ENCODE peak calls at places on chromosomes 2 and 18, in four cellular contexts. O is heart right ventricle, Z is Peyer's patch, K is psoas muscle. L is an unnamed sample.

GRCh38 chr2:221205103-221205502 is 367.0 kb downstream of the EPHA4 start:
- DNase-seq in O (no peak), K (no peak), Z (no peak), L (no peak)

GRCh38 chr2:201139836-201140599 is 24.1 kb downstream of the CFLAR start:
- DNase-seq in K (no peak), O (no peak), Z (no peak), L (no peak)

GRCh38 chr2:187655001-187655400 is 100.8 kb upstream of the TFPI start:
- DNase-seq in Z (no peak), O (no peak), K (no peak), L (no peak)

GRCh38 chr18:58887613-58887963 is 22.9 kb downstream of the ZNF532 start:
- DNase-seq in O (peak), K (peak), Z (peak), L (peak)

GRCh38 chr18:22309191-22309590 is 108.5 kb downstream of the CTAGE1 start:
- DNase-seq in K (no peak), Z (no peak), O (no peak), L (no peak)

GRCh38 chr2:157420771-157421323 is 23.0 kb downstream of the CYTIP start:
- DNase-seq in K (no peak), Z (no peak), O (no peak), L (no peak)

GRCh38 chr2:203394519-203395227 is 66.5 kb downstream of the ABI2 start:
- DNase-seq in Z (no peak), K (no peak), O (no peak), L (no peak)

GRCh38 chr2:158305501-158305900 is 151.1 kb downstream of the CCDC148 start:
- DNase-seq in O (no peak), Z (no peak), K (no peak), L (no peak)

GRCh38 chr2:219017166-219017931 is 24.0 kb downstream of the CFAP65 start:
- DNase-seq in Z (no peak), O (no peak), K (peak), L (no peak)

GRCh38 chr2:182977463-182977862 is 60.8 kb downstream of the NCKAP1 start:
- DNase-seq in K (no peak), Z (no peak), O (no peak), L (no peak)

GRCh38 chr2:110725370-110725769 is 7.0 kb upstream of the ACOXL start:
- DNase-seq in K (no peak), O (no peak), Z (no peak), L (no peak)

GRCh38 chr2:201698588-201699226 is at the start of gene MPP4:
- DNase-seq in Z (no peak), K (no peak), O (no peak), L (no peak)

GRCh38 chr2:173580869-173581268 is 226.2 kb downstream of the CDCA7 start:
- DNase-seq in Z (no peak), O (no peak), K (no peak), L (no peak)

GRCh38 chr18:63890950-63891304 is 3.4 kb downstream of the SERPINB2 start:
- DNase-seq in K (no peak), O (no peak), Z (no peak), L (no peak)

GRCh38 chr2:235536711-235537110 is 42.9 kb downstream of the AGAP1 start:
- DNase-seq in K (no peak), Z (peak), O (no peak), L (no peak)

GRCh38 chr2:217849154-217849553 is 153.6 kb downstream of the TNS1 start:
- DNase-seq in Z (no peak), K (peak), O (no peak), L (no peak)

GRCh38 chr2:20935168-20935567 is 108.7 kb downstream of the APOB start:
- DNase-seq in O (no peak), K (no peak), Z (no peak), L (no peak)

GRCh38 chr2:99066602-99067001 is 74.9 kb upstream of the C2orf15 start:
- DNase-seq in O (no peak), Z (peak), K (no peak), L (no peak)

GRCh38 chr2:172427990-172428840 is 829 bp downstream of the ITGA6 start:
- DNase-seq in O (peak), Z (peak), K (peak), L (peak)

GRCh38 chr2:38155-38554 is 8.2 kb downstream of the FAM110C start:
- DNase-seq in K (no peak), O (no peak), Z (peak), L (no peak)

GRCh38 chr2:160332318-160332717 is 132.2 kb upstream of the ITGB6 start:
- DNase-seq in O (no peak), Z (no peak), K (no peak), L (no peak)

GRCh38 chr2:236676131-236676873 is 106.7 kb downstream of the ACKR3 start:
- DNase-seq in O (no peak), K (no peak), Z (no peak), L (no peak)

GRCh38 chr18:79555885-79556284 is 123.7 kb upstream of the CTDP1 start:
- DNase-seq in Z (peak), K (no peak), O (no peak), L (no peak)

GRCh38 chr2:20391951-20392699 is 41.5 kb upstream of the PUM2 start:
- DNase-seq in O (no peak), Z (peak), K (no peak), L (no peak)

GRCh38 chr2:197560146-197560665 is 44.3 kb downstream of the MOB4 start:
- DNase-seq in O (no peak), Z (no peak), K (no peak), L (no peak)

GRCh38 chr2:200575957-200576356 is 9.9 kb upstream of the AOX1 start:
- DNase-seq in O (no peak), Z (no peak), K (no peak), L (no peak)

GRCh38 chr2:206556357-206556949 is 85.8 kb upstream of the FAM237A start:
- DNase-seq in K (no peak), Z (no peak), O (no peak), L (no peak)

GRCh38 chr2:111654829-111655228 is 229.2 kb downstream of the ANAPC1 start:
- DNase-seq in K (no peak), Z (no peak), O (no peak), L (no peak)

GRCh38 chr2:88880441-88880953 is 189.0 kb downstream of the RPIA start:
- DNase-seq in O (no peak), Z (peak), K (no peak), L (no peak)

GRCh38 chr2:236335696-236336574 is 71.7 kb upstream of the ASB18 start:
- DNase-seq in K (no peak), Z (no peak), O (no peak), L (no peak)

GRCh38 chr2:72925328-72925943 is 8.1 kb downstream of the EMX1 start:
- DNase-seq in K (no peak), Z (peak), O (no peak), L (no peak)

GRCh38 chr2:218798767-218799504 is 17.0 kb downstream of the CYP27A1 start:
- DNase-seq in Z (no peak), O (no peak), K (no peak), L (no peak)

GRCh38 chr2:84906900-84907714 is 1.7 kb downstream of the TMSB10 start:
- DNase-seq in Z (peak), K (peak), O (peak), L (no peak)

GRCh38 chr18:55844373-55844772 is 256.4 kb upstream of the TCF4 start:
- DNase-seq in Z (no peak), K (no peak), O (no peak), L (no peak)

GRCh38 chr2:239818531-239819011 is 206.6 kb downstream of the NDUFA10 start:
- DNase-seq in K (no peak), Z (no peak), O (no peak), L (no peak)

GRCh38 chr2:185674232-185674631 is 64.4 kb upstream of the FSIP2 start:
- DNase-seq in O (no peak), K (no peak), Z (no peak), L (no peak)
- H3K4me3 ChIP-seq in O (no peak), K (no peak), Z (no peak), L (no peak)

GRCh38 chr18:62245177-62245576 is 58.1 kb downstream of the RELCH start:
- DNase-seq in Z (no peak), K (no peak), O (no peak), L (no peak)

GRCh38 chr18:62242955-62243354 is 55.9 kb downstream of the RELCH start:
- DNase-seq in O (no peak), K (no peak), Z (no peak), L (no peak)

GRCh38 chr18:62236252-62236651 is 49.2 kb downstream of the RELCH start:
- DNase-seq in Z (no peak), K (no peak), O (no peak), L (no peak)

GRCh38 chr18:62239475-62239874 is 52.4 kb downstream of the RELCH start:
- DNase-seq in O (no peak), Z (no peak), K (no peak), L (no peak)
- H3K27ac ChIP-seq in O (no peak), Z (no peak), K (no peak), L (no peak)

GRCh38 chr18:9117980-9118841 is 15.7 kb downstream of the NDUFV2 start:
- DNase-seq in Z (no peak), O (no peak), K (no peak), L (no peak)
- H3K4me3 ChIP-seq in Z (no peak), O (no peak), K (peak), L (no peak)

GRCh38 chr2:133530645-133531044 is 37.6 kb downstream of the NCKAP5 start:
- DNase-seq in Z (no peak), K (no peak), O (no peak), L (no peak)

GRCh38 chr2:133531382-133531781 is 36.9 kb downstream of the NCKAP5 start:
- DNase-seq in Z (no peak), O (no peak), K (no peak), L (no peak)

GRCh38 chr2:133532919-133533318 is 35.3 kb downstream of the NCKAP5 start:
- DNase-seq in Z (no peak), O (no peak), K (no peak), L (no peak)
- H3K27ac ChIP-seq in Z (no peak), O (no peak), K (no peak), L (no peak)

L was measured in tibial nerve.